ENCODE peak calls at places on chromosomes 1 and 21, in six cellular contexts. Q, C, G, P, D and L are unnamed samples.

GRCh38 chr1:53307037-53307436 is 20.8 kb downstream of the LRP8 start:
- DNase-seq in D (no peak), C (no peak), P (no peak), Q (no peak), G (no peak), L (no peak)

GRCh38 chr1:151908228-151908691 is 1.1 kb downstream of the THEM4 start:
- DNase-seq in C (no peak), P (no peak), Q (no peak), G (no peak), D (no peak), L (no peak)

GRCh38 chr1:194102607-194103006 is 916.2 kb upstream of the B3GALT2 start:
- DNase-seq in D (no peak), C (no peak), Q (no peak), G (no peak), P (no peak), L (peak; percentile 3)

GRCh38 chr21:37009740-37010341 is 3.3 kb downstream of the RIPPLY3 start:
- DNase-seq in D (peak; percentile 73), P (no peak), C (peak; percentile 89), G (peak; percentile 82), Q (peak; percentile 87), L (peak; percentile 26)

GRCh38 chr1:110487676-110488075 is 31.3 kb downstream of the KCNA10 start:
- DNase-seq in P (no peak), C (no peak), Q (no peak), G (no peak), D (no peak), L (no peak)

GRCh38 chr1:115727706-115728249 is 40.7 kb downstream of the CASQ2 start:
- DNase-seq in C (peak; percentile 53), G (no peak), D (peak; percentile 81), P (peak; percentile 44), Q (peak; percentile 59), L (peak; percentile 84)

GRCh38 chr21:25369524-25370300 is 237.6 kb downstream of the MRPL39 start:
- DNase-seq in P (peak; percentile 83), G (no peak), Q (no peak), D (no peak), C (no peak), L (no peak)

GRCh38 chr1:51708911-51709760 is 92.2 kb downstream of the OSBPL9 start:
- DNase-seq in C (no peak), D (no peak), G (no peak), Q (no peak), P (no peak), L (no peak)

GRCh38 chr1:99727575-99728190 is 38.8 kb downstream of the FRRS1 start:
- DNase-seq in D (no peak), C (no peak), Q (no peak), G (no peak), P (no peak), L (no peak)

GRCh38 chr1:220556641-220557040 is 28.7 kb downstream of the MARK1 start:
- DNase-seq in C (no peak), P (no peak), Q (no peak), D (no peak), G (no peak), L (no peak)

GRCh38 chr1:220551001-220551400 is 23.1 kb downstream of the MARK1 start:
- DNase-seq in D (no peak), C (no peak), G (no peak), P (no peak), Q (no peak), L (no peak)

GRCh38 chr1:220551718-220552117 is 23.8 kb downstream of the MARK1 start:
- DNase-seq in C (no peak), D (no peak), P (no peak), Q (no peak), G (no peak), L (no peak)

DNA sequence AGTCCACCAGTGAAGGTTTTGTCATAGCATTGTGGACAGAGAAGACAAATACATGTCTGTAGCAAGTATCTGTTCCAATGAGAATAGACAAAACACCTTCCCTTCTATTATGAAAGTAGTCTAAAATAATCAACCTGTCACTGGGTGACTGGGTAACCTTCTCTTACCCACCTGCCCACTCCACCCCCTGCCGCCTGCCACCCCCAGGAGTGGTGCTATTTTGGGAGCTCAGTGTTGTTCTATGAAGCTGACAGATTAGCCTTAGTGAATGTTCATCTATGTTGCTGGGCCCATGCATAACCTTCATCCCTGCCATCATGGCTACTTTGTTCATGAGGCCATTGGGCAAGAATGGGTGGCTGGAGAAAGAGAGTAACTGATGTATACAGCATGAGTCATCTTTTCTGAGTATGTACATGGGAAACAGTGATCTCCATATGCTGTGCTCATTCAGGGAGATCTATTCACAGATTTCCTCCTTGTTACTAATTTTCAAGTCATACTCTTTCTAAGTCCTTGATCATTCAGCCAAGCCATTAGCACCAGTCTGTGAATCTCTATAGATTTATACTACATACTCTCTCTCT is 24.8 kb downstream of the MARK1 start:
- DNase-seq in D (no peak), C (no peak), G (no peak), P (no peak), Q (no peak), L (no peak)
- H3K4me3 ChIP-seq in D (no peak overlapping the region), C (no peak overlapping the region), G (no peak overlapping the region), P (no peak overlapping the region), Q (no peak overlapping the region), L (no peak overlapping the region)

DNA sequence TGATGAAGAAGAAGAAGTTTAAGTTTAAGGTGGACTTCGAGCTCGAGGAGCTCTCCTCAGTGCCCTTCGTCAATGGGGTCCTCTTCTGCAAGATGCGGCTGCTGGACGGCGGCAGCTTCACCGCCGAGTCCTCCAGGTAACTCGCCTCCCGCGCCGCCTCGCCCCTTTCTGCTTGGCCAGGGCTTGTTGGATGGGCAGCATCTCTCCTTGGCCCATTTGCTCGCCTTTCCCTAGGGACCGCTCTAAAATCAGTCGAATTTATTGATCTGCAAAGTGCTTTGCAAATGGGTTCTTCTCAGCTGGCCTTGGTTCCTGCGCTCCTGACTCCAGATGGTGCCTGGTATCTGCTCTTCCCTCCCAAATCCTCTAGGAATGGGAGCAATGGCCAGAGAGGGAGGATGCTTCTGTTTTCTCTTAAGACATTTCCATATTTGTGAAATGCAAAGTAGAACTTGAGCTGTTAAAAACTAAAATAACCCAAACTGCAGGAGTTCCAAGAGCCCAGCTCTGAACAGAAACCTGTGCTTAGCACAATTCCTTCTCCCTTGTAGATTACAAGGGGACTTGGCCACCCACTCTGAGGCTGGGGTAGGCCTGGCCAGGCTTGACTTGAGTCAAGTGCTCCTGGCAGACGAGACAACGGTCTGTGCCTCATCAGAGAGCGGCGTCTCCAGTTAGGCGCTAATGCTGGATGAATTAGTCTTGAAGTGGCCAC is 687 bp downstream of the EEIG2 start:
- DNase-seq in Q (peak; percentile 45), G (peak; percentile 59), D (peak; percentile 39), C (peak; percentile 73), P (no peak), L (no peak)
- TF ChIP-seq CTCF in Q (no peak), G (no peak), D (no peak), C (no peak), P (peak; percentile 6), L (no peak)

DNA sequence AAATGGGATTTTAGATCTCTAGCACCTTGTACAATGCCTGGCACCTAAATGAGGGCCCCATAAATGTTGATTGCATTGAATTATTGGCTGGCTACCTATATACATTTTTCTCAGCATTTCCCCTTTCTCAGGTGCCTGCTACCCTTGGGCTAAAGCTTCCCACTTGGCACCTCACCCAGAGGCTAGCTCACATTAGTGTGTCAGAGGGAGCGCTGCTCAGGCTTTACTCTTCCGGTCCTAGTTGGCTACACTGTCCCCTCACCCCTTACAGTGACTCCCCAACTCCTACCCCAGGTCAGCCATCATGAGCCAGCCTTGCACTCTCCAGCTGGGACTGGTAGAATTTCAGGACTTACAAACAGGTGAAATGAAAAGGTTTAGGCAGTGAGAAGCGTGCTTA is 9.5 kb downstream of the TRAF5 start:
- DNase-seq in Q (no peak), D (no peak), P (no peak), G (no peak), C (peak; percentile 72), L (no peak)
- H3K4me3 ChIP-seq in Q (no peak overlapping the region), D (no peak overlapping the region), P (no peak overlapping the region), G (no peak overlapping the region), C (no peak overlapping the region), L (no peak overlapping the region)

GRCh38 chr1:195345149-195345548 is 1263.1 kb downstream of the KCNT2 start:
- DNase-seq in C (no peak), D (no peak), P (no peak), G (no peak), Q (no peak), L (no peak)
- TF ChIP-seq CTCF in C (no peak), D (no peak), P (no peak), G (no peak), Q (no peak), L (peak; percentile 8)

GRCh38 chr1:37472994-37473393 is 1.4 kb upstream of the ZC3H12A start:
- DNase-seq in D (no peak), P (no peak), Q (no peak), G (no peak), C (no peak), L (no peak)

GRCh38 chr1:37472281-37472680 is 2.1 kb upstream of the ZC3H12A start:
- DNase-seq in P (no peak), D (no peak), Q (no peak), C (no peak), G (peak; percentile 26), L (no peak)

GRCh38 chr1:37473431-37474050 is 839 bp upstream of the ZC3H12A start:
- DNase-seq in D (peak; percentile 38), P (no peak), Q (no peak), G (no peak), C (no peak), L (no peak)

GRCh38 chr1:37474051-37474696 is at the start of gene ZC3H12A:
- DNase-seq in C (peak; percentile 96), D (peak; percentile 92), Q (peak; percentile 91), G (peak; percentile 90), P (no peak), L (no peak)

GRCh38 chr1:37471345-37472231 is 2.8 kb upstream of the ZC3H12A start:
- DNase-seq in G (peak; percentile 85), Q (peak; percentile 67), C (peak; percentile 84), P (no peak), D (peak; percentile 79), L (no peak)
- H3K4me3 ChIP-seq in G (peak overlapping the region; percentile 26), Q (peak overlapping the region; percentile 17), C (no peak overlapping the region), P (peak overlapping the region; percentile 17), D (peak overlapping the region; percentile 17), L (peak overlapping the region; percentile 23)